ENCODE peak calls at places on chromosome 14, in eight cellular contexts. One of them, this sample, is unnamed.
A peak's percentile ranks its signal among the peaks of the same experiment; 100 is the strongest.

GRCh38 chr14:59419383-59419782 is 45.8 kb downstream of the GPR135 start:
- DNase-seq in left ventricle myocardium inferior: no peak
- DNase-seq in right atrium auricular region: no peak
- DNase-seq in mammary epithelial cell: no peak
- DNase-seq in tibial nerve: no peak
- DNase-seq in lower lobe of right lung: no peak
- DNase-seq in aorta: no peak
- DNase-seq in Karpas-422: no peak
- DNase-seq in this sample: no peak

GRCh38 chr14:95515523-95516517 is 630 bp downstream of the SYNE3 start:
- DNase-seq in left ventricle myocardium inferior: peak; percentile 76
- DNase-seq in right atrium auricular region: no peak
- DNase-seq in mammary epithelial cell: peak; percentile 62
- DNase-seq in tibial nerve: peak; percentile 49
- DNase-seq in lower lobe of right lung: peak; percentile 84
- DNase-seq in aorta: peak; percentile 90
- DNase-seq in Karpas-422: peak; percentile 88
- DNase-seq in this sample: peak; percentile 87

GRCh38 chr14:64702493-64703392 is 1.5 kb upstream of the PLEKHG3 start:
- DNase-seq in left ventricle myocardium inferior: no peak
- DNase-seq in right atrium auricular region: no peak
- DNase-seq in mammary epithelial cell: peak; percentile 83
- DNase-seq in tibial nerve: no peak
- DNase-seq in lower lobe of right lung: peak; percentile 80
- DNase-seq in aorta: peak; percentile 68
- DNase-seq in Karpas-422: no peak
- DNase-seq in this sample: peak; percentile 82

GRCh38 chr14:101502761-101503392 is 58.4 kb upstream of the DIO3 start:
- DNase-seq in left ventricle myocardium inferior: no peak
- DNase-seq in right atrium auricular region: peak; percentile 51
- DNase-seq in mammary epithelial cell: no peak
- DNase-seq in tibial nerve: peak; percentile 2
- DNase-seq in lower lobe of right lung: peak; percentile 43
- DNase-seq in aorta: peak; percentile 64
- DNase-seq in Karpas-422: no peak
- DNase-seq in this sample: peak; percentile 33

GRCh38 chr14:93655078-93655750 is 133.1 kb downstream of the PRIMA1 start:
- DNase-seq in left ventricle myocardium inferior: no peak
- DNase-seq in right atrium auricular region: no peak
- DNase-seq in mammary epithelial cell: peak; percentile 40
- DNase-seq in tibial nerve: no peak
- DNase-seq in lower lobe of right lung: no peak
- DNase-seq in aorta: no peak
- DNase-seq in Karpas-422: peak; percentile 92
- DNase-seq in this sample: no peak

GRCh38 chr14:22598896-22599244 is 770 bp downstream of the ABHD4 start:
- DNase-seq in left ventricle myocardium inferior: no peak
- DNase-seq in right atrium auricular region: peak; percentile 77
- DNase-seq in mammary epithelial cell: peak; percentile 82
- DNase-seq in tibial nerve: no peak
- DNase-seq in lower lobe of right lung: no peak
- DNase-seq in aorta: no peak
- DNase-seq in Karpas-422: peak; percentile 54
- DNase-seq in this sample: no peak

GRCh38 chr14:86221755-86222154 is 691.8 kb downstream of the FLRT2 start:
- DNase-seq in left ventricle myocardium inferior: no peak
- DNase-seq in right atrium auricular region: no peak
- DNase-seq in mammary epithelial cell: no peak
- DNase-seq in tibial nerve: no peak
- DNase-seq in lower lobe of right lung: no peak
- DNase-seq in aorta: no peak
- DNase-seq in Karpas-422: no peak
- DNase-seq in this sample: no peak

GRCh38 chr14:75373616-75374015 is 54.2 kb upstream of the JDP2 start:
- DNase-seq in left ventricle myocardium inferior: no peak
- DNase-seq in right atrium auricular region: no peak
- DNase-seq in mammary epithelial cell: no peak
- DNase-seq in tibial nerve: no peak
- DNase-seq in lower lobe of right lung: no peak
- DNase-seq in aorta: no peak
- DNase-seq in Karpas-422: no peak
- DNase-seq in this sample: no peak

GRCh38 chr14:53714495-53715389 is 241.9 kb downstream of the BMP4 start:
- DNase-seq in left ventricle myocardium inferior: no peak
- DNase-seq in right atrium auricular region: no peak
- DNase-seq in mammary epithelial cell: no peak
- DNase-seq in tibial nerve: no peak
- DNase-seq in lower lobe of right lung: no peak
- DNase-seq in aorta: no peak
- DNase-seq in Karpas-422: no peak
- DNase-seq in this sample: no peak

GRCh38 chr14:69631509-69631908 is 20.1 kb downstream of the SUSD6 start:
- DNase-seq in left ventricle myocardium inferior: no peak
- DNase-seq in right atrium auricular region: no peak
- DNase-seq in mammary epithelial cell: no peak
- DNase-seq in tibial nerve: no peak
- DNase-seq in lower lobe of right lung: no peak
- DNase-seq in aorta: no peak
- DNase-seq in Karpas-422: no peak
- DNase-seq in this sample: no peak

GRCh38 chr14:26930576-26930975 is 332.7 kb upstream of the NOVA1 start:
- DNase-seq in left ventricle myocardium inferior: no peak
- DNase-seq in right atrium auricular region: no peak
- DNase-seq in mammary epithelial cell: no peak
- DNase-seq in tibial nerve: no peak
- DNase-seq in lower lobe of right lung: no peak
- DNase-seq in aorta: no peak
- DNase-seq in Karpas-422: no peak
- DNase-seq in this sample: no peak

GRCh38 chr14:34794941-34795340 is 80.2 kb downstream of the BAZ1A start:
- DNase-seq in left ventricle myocardium inferior: no peak
- DNase-seq in right atrium auricular region: no peak
- DNase-seq in mammary epithelial cell: no peak
- DNase-seq in tibial nerve: no peak
- DNase-seq in lower lobe of right lung: no peak
- DNase-seq in aorta: no peak
- DNase-seq in Karpas-422: no peak
- DNase-seq in this sample: no peak

GRCh38 chr14:58749066-58749669 is 111.4 kb downstream of the DACT1 start:
- DNase-seq in left ventricle myocardium inferior: no peak
- DNase-seq in right atrium auricular region: no peak
- DNase-seq in mammary epithelial cell: peak; percentile 67
- DNase-seq in tibial nerve: no peak
- DNase-seq in lower lobe of right lung: peak; percentile 52
- DNase-seq in aorta: no peak
- DNase-seq in Karpas-422: peak; percentile 44
- DNase-seq in this sample: no peak

GRCh38 chr14:68694516-68695235 is 98.2 kb downstream of the ZFP36L1 start:
- DNase-seq in left ventricle myocardium inferior: no peak
- DNase-seq in right atrium auricular region: no peak
- DNase-seq in mammary epithelial cell: no peak
- DNase-seq in tibial nerve: no peak
- DNase-seq in lower lobe of right lung: no peak
- DNase-seq in aorta: no peak
- DNase-seq in Karpas-422: no peak
- DNase-seq in this sample: no peak

GRCh38 chr14:97866186-97866585 is 1069.0 kb downstream of the VRK1 start:
- DNase-seq in left ventricle myocardium inferior: no peak
- DNase-seq in right atrium auricular region: no peak
- DNase-seq in mammary epithelial cell: no peak
- DNase-seq in tibial nerve: no peak
- DNase-seq in lower lobe of right lung: no peak
- DNase-seq in aorta: no peak
- DNase-seq in Karpas-422: no peak
- DNase-seq in this sample: no peak

GRCh38 chr14:66709292-66709691 is 201.3 kb downstream of the GPHN start:
- DNase-seq in left ventricle myocardium inferior: no peak
- DNase-seq in right atrium auricular region: no peak
- DNase-seq in mammary epithelial cell: peak; percentile 72
- DNase-seq in tibial nerve: no peak
- DNase-seq in lower lobe of right lung: no peak
- DNase-seq in aorta: no peak
- DNase-seq in Karpas-422: no peak
- DNase-seq in this sample: no peak

GRCh38 chr14:72513994-72514659 is 379.8 kb downstream of the DPF3 start:
- DNase-seq in left ventricle myocardium inferior: no peak
- DNase-seq in right atrium auricular region: peak; percentile 36
- DNase-seq in mammary epithelial cell: peak; percentile 29
- DNase-seq in tibial nerve: no peak
- DNase-seq in lower lobe of right lung: no peak
- DNase-seq in aorta: no peak
- DNase-seq in Karpas-422: peak; percentile 80
- DNase-seq in this sample: no peak

GRCh38 chr14:104638190-104638589 is 33.6 kb upstream of the TMEM179 start:
- DNase-seq in left ventricle myocardium inferior: no peak
- DNase-seq in right atrium auricular region: no peak
- DNase-seq in mammary epithelial cell: no peak
- DNase-seq in tibial nerve: no peak
- DNase-seq in lower lobe of right lung: no peak
- DNase-seq in aorta: no peak
- DNase-seq in Karpas-422: no peak
- DNase-seq in this sample: no peak

GRCh38 chr14:104638927-104639450 is 34.4 kb upstream of the TMEM179 start:
- DNase-seq in left ventricle myocardium inferior: no peak
- DNase-seq in right atrium auricular region: no peak
- DNase-seq in mammary epithelial cell: no peak
- DNase-seq in tibial nerve: no peak
- DNase-seq in lower lobe of right lung: no peak
- DNase-seq in aorta: no peak
- DNase-seq in Karpas-422: no peak
- DNase-seq in this sample: no peak

GRCh38 chr14:104639481-104639880 is 34.9 kb upstream of the TMEM179 start:
- DNase-seq in left ventricle myocardium inferior: no peak
- DNase-seq in right atrium auricular region: no peak
- DNase-seq in mammary epithelial cell: no peak
- DNase-seq in tibial nerve: no peak
- DNase-seq in lower lobe of right lung: no peak
- DNase-seq in aorta: no peak
- DNase-seq in Karpas-422: no peak
- DNase-seq in this sample: no peak

GRCh38 chr14:104640681-104641080 is 36.1 kb upstream of the TMEM179 start:
- DNase-seq in left ventricle myocardium inferior: no peak
- DNase-seq in right atrium auricular region: no peak
- DNase-seq in mammary epithelial cell: no peak
- DNase-seq in tibial nerve: no peak
- DNase-seq in lower lobe of right lung: no peak
- DNase-seq in aorta: no peak
- DNase-seq in Karpas-422: no peak
- DNase-seq in this sample: no peak

GRCh38 chr14:104639889-104640548 is 35.4 kb upstream of the TMEM179 start:
- DNase-seq in left ventricle myocardium inferior: peak; percentile 57
- DNase-seq in right atrium auricular region: no peak
- DNase-seq in mammary epithelial cell: peak; percentile 30
- DNase-seq in tibial nerve: no peak
- DNase-seq in lower lobe of right lung: peak; percentile 62
- DNase-seq in aorta: peak; percentile 87
- DNase-seq in Karpas-422: peak; percentile 93
- DNase-seq in this sample: peak; percentile 78
- H3K4me3 ChIP-seq in left ventricle myocardium inferior: no peak overlapping the region
- H3K4me3 ChIP-seq in right atrium auricular region: no peak overlapping the region
- H3K4me3 ChIP-seq in mammary epithelial cell: no peak overlapping the region
- H3K4me3 ChIP-seq in tibial nerve: no peak overlapping the region
- H3K4me3 ChIP-seq in lower lobe of right lung: no peak overlapping the region
- H3K4me3 ChIP-seq in aorta: no peak overlapping the region
- H3K4me3 ChIP-seq in Karpas-422: no peak overlapping the region
- H3K4me3 ChIP-seq in this sample: no peak overlapping the region

GRCh38 chr14:103392106-103392505 is 6.9 kb downstream of the MARK3 start:
- DNase-seq in left ventricle myocardium inferior: no peak
- DNase-seq in right atrium auricular region: peak; percentile 7
- DNase-seq in mammary epithelial cell: no peak
- DNase-seq in tibial nerve: no peak
- DNase-seq in lower lobe of right lung: no peak
- DNase-seq in aorta: no peak
- DNase-seq in Karpas-422: no peak
- DNase-seq in this sample: no peak

GRCh38 chr14:103392572-103392971 is 7.4 kb downstream of the MARK3 start:
- DNase-seq in left ventricle myocardium inferior: no peak
- DNase-seq in right atrium auricular region: no peak
- DNase-seq in mammary epithelial cell: no peak
- DNase-seq in tibial nerve: no peak
- DNase-seq in lower lobe of right lung: no peak
- DNase-seq in aorta: no peak
- DNase-seq in Karpas-422: no peak
- DNase-seq in this sample: no peak

GRCh38 chr14:103391048-103391447 is 5.8 kb downstream of the MARK3 start:
- DNase-seq in left ventricle myocardium inferior: no peak
- DNase-seq in right atrium auricular region: peak; percentile 54
- DNase-seq in mammary epithelial cell: peak; percentile 51
- DNase-seq in tibial nerve: no peak
- DNase-seq in lower lobe of right lung: no peak
- DNase-seq in aorta: no peak
- DNase-seq in Karpas-422: peak; percentile 91
- DNase-seq in this sample: no peak

GRCh38 chr14:103388664-103389063 is 3.4 kb downstream of the MARK3 start:
- DNase-seq in left ventricle myocardium inferior: no peak
- DNase-seq in right atrium auricular region: no peak
- DNase-seq in mammary epithelial cell: no peak
- DNase-seq in tibial nerve: no peak
- DNase-seq in lower lobe of right lung: no peak
- DNase-seq in aorta: no peak
- DNase-seq in Karpas-422: no peak
- DNase-seq in this sample: no peak

GRCh38 chr14:103390605-103391004 is 5.4 kb downstream of the MARK3 start:
- DNase-seq in left ventricle myocardium inferior: no peak
- DNase-seq in right atrium auricular region: peak; percentile 52
- DNase-seq in mammary epithelial cell: no peak
- DNase-seq in tibial nerve: no peak
- DNase-seq in lower lobe of right lung: no peak
- DNase-seq in aorta: no peak
- DNase-seq in Karpas-422: no peak
- DNase-seq in this sample: no peak
- H3K27ac ChIP-seq in left ventricle myocardium inferior: peak overlapping the region; percentile 87
- H3K27ac ChIP-seq in right atrium auricular region: peak overlapping the region; percentile 26
- H3K27ac ChIP-seq in mammary epithelial cell: no peak overlapping the region
- H3K27ac ChIP-seq in tibial nerve: no peak overlapping the region
- H3K27ac ChIP-seq in lower lobe of right lung: no peak overlapping the region
- H3K27ac ChIP-seq in aorta: no peak overlapping the region
- H3K27ac ChIP-seq in Karpas-422: no peak overlapping the region
- H3K27ac ChIP-seq in this sample: no peak overlapping the region

DNA sequence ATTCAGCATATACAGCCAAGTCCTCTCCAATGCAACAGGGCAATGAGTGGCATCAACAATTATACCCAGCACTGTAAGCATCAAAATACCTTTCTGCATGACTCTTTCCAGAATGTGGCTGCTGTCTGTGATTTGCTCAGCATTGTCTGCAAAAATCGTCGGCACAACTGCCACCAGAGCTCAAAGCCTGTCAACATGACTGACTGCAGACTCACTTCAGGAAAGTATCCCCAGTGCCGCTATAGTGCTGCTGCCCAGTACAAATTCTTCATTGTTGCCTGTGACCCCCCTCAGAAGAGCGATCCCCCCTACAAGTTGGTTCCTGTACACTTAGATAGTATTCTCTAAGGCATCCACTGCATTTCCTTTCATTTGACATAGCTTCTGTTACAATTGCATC is 737 bp downstream of the RNASE6 start:
- DNase-seq in left ventricle myocardium inferior: no peak
- DNase-seq in right atrium auricular region: no peak
- DNase-seq in mammary epithelial cell: no peak
- DNase-seq in tibial nerve: no peak
- DNase-seq in lower lobe of right lung: no peak
- DNase-seq in aorta: no peak
- DNase-seq in Karpas-422: no peak
- DNase-seq in this sample: no peak
- H3K4me3 ChIP-seq in left ventricle myocardium inferior: peak overlapping the region; percentile 35
- H3K4me3 ChIP-seq in right atrium auricular region: no peak overlapping the region
- H3K4me3 ChIP-seq in mammary epithelial cell: no peak overlapping the region
- H3K4me3 ChIP-seq in tibial nerve: peak overlapping the region; percentile 11
- H3K4me3 ChIP-seq in lower lobe of right lung: peak overlapping the region; percentile 41
- H3K4me3 ChIP-seq in aorta: no peak overlapping the region
- H3K4me3 ChIP-seq in Karpas-422: no peak overlapping the region
- H3K4me3 ChIP-seq in this sample: peak overlapping the region; percentile 32

GRCh38 chr14:55593698-55594097 is 13.7 kb downstream of the KTN1 start:
- DNase-seq in left ventricle myocardium inferior: no peak
- DNase-seq in right atrium auricular region: no peak
- DNase-seq in mammary epithelial cell: no peak
- DNase-seq in tibial nerve: no peak
- DNase-seq in lower lobe of right lung: no peak
- DNase-seq in aorta: no peak
- DNase-seq in Karpas-422: no peak
- DNase-seq in this sample: no peak
- H3K27ac ChIP-seq in left ventricle myocardium inferior: no peak overlapping the region
- H3K27ac ChIP-seq in right atrium auricular region: no peak overlapping the region
- H3K27ac ChIP-seq in mammary epithelial cell: no peak overlapping the region
- H3K27ac ChIP-seq in tibial nerve: no peak overlapping the region
- H3K27ac ChIP-seq in lower lobe of right lung: no peak overlapping the region
- H3K27ac ChIP-seq in aorta: no peak overlapping the region
- H3K27ac ChIP-seq in Karpas-422: no peak overlapping the region
- H3K27ac ChIP-seq in this sample: no peak overlapping the region